ENCODE peak calls at places on chromosomes 6 and 20, in ten cellular contexts. One of them, this sample, is unnamed.

GRCh38 chr6:144036064-144036873 is 28.2 kb upstream of the PLAGL1 start:
- DNase-seq in endodermal cell: peak; percentile 68
- DNase-seq in HAP-1: peak; percentile 59
- DNase-seq in Peyer's patch: peak; percentile 51
- DNase-seq in CD4-positive, alpha-beta memory T cell: no peak
- DNase-seq in heart right ventricle: no peak
- DNase-seq in pancreas: no peak
- DNase-seq in prostate gland: no peak
- DNase-seq in cardiac muscle cell: peak; percentile 31
- DNase-seq in psoas muscle: no peak
- DNase-seq in this sample: no peak

GRCh38 chr6:20400476-20401402 is 940 bp upstream of the E2F3 start:
- DNase-seq in endodermal cell: no peak
- DNase-seq in HAP-1: peak; percentile 84
- DNase-seq in Peyer's patch: peak; percentile 66
- DNase-seq in CD4-positive, alpha-beta memory T cell: peak; percentile 57
- DNase-seq in heart right ventricle: peak; percentile 14
- DNase-seq in pancreas: peak; percentile 32
- DNase-seq in prostate gland: no peak
- DNase-seq in cardiac muscle cell: peak; percentile 37
- DNase-seq in psoas muscle: peak; percentile 81
- DNase-seq in this sample: peak; percentile 18

GRCh38 chr6:44257007-44257752 is at the start of gene SLC35B2:
- DNase-seq in endodermal cell: peak; percentile 90
- DNase-seq in HAP-1: peak; percentile 86
- DNase-seq in Peyer's patch: peak; percentile 81
- DNase-seq in CD4-positive, alpha-beta memory T cell: peak; percentile 57
- DNase-seq in heart right ventricle: peak; percentile 68
- DNase-seq in pancreas: peak; percentile 76
- DNase-seq in prostate gland: peak; percentile 43
- DNase-seq in cardiac muscle cell: peak; percentile 83
- DNase-seq in psoas muscle: peak; percentile 86
- DNase-seq in this sample: peak; percentile 42

GRCh38 chr20:37535443-37536132 is 7.9 kb upstream of the BLCAP start:
- DNase-seq in endodermal cell: peak; percentile 24
- DNase-seq in HAP-1: no peak
- DNase-seq in Peyer's patch: peak; percentile 49
- DNase-seq in CD4-positive, alpha-beta memory T cell: no peak
- DNase-seq in heart right ventricle: no peak
- DNase-seq in pancreas: no peak
- DNase-seq in prostate gland: no peak
- DNase-seq in cardiac muscle cell: no peak
- DNase-seq in psoas muscle: no peak
- DNase-seq in this sample: no peak

GRCh38 chr6:13013681-13014550 is 297.3 kb downstream of the PHACTR1 start:
- DNase-seq in endodermal cell: peak; percentile 74
- DNase-seq in HAP-1: no peak
- DNase-seq in Peyer's patch: no peak
- DNase-seq in CD4-positive, alpha-beta memory T cell: no peak
- DNase-seq in heart right ventricle: peak; percentile 12
- DNase-seq in pancreas: peak; percentile 40
- DNase-seq in prostate gland: no peak
- DNase-seq in cardiac muscle cell: peak; percentile 37
- DNase-seq in psoas muscle: no peak
- DNase-seq in this sample: no peak

GRCh38 chr6:144613859-144614258 is 328.7 kb downstream of the UTRN start:
- DNase-seq in endodermal cell: no peak
- DNase-seq in HAP-1: no peak
- DNase-seq in Peyer's patch: no peak
- DNase-seq in CD4-positive, alpha-beta memory T cell: no peak
- DNase-seq in heart right ventricle: no peak
- DNase-seq in pancreas: no peak
- DNase-seq in prostate gland: no peak
- DNase-seq in cardiac muscle cell: no peak
- DNase-seq in psoas muscle: no peak
- DNase-seq in this sample: no peak

GRCh38 chr6:35299674-35300073 is 2.1 kb downstream of the DEF6 start:
- DNase-seq in endodermal cell: no peak
- DNase-seq in HAP-1: no peak
- DNase-seq in Peyer's patch: peak; percentile 88
- DNase-seq in CD4-positive, alpha-beta memory T cell: no peak
- DNase-seq in heart right ventricle: peak; percentile 48
- DNase-seq in pancreas: no peak
- DNase-seq in prostate gland: no peak
- DNase-seq in cardiac muscle cell: no peak
- DNase-seq in psoas muscle: no peak
- DNase-seq in this sample: no peak

GRCh38 chr6:17988422-17988944 is 1.0 kb upstream of the KIF13A start:
- DNase-seq in endodermal cell: no peak
- DNase-seq in HAP-1: no peak
- DNase-seq in Peyer's patch: no peak
- DNase-seq in CD4-positive, alpha-beta memory T cell: no peak
- DNase-seq in heart right ventricle: no peak
- DNase-seq in pancreas: no peak
- DNase-seq in prostate gland: peak; percentile 14
- DNase-seq in cardiac muscle cell: no peak
- DNase-seq in psoas muscle: no peak
- DNase-seq in this sample: no peak

GRCh38 chr6:167660944-167661343 is 165.8 kb upstream of the AFDN start:
- DNase-seq in endodermal cell: peak; percentile 67
- DNase-seq in HAP-1: no peak
- DNase-seq in Peyer's patch: no peak
- DNase-seq in CD4-positive, alpha-beta memory T cell: no peak
- DNase-seq in heart right ventricle: no peak
- DNase-seq in pancreas: no peak
- DNase-seq in prostate gland: no peak
- DNase-seq in cardiac muscle cell: no peak
- DNase-seq in psoas muscle: no peak
- DNase-seq in this sample: no peak

GRCh38 chr6:137148291-137149076 is 25.0 kb downstream of the IL22RA2 start:
- DNase-seq in endodermal cell: no peak
- DNase-seq in HAP-1: no peak
- DNase-seq in Peyer's patch: no peak
- DNase-seq in CD4-positive, alpha-beta memory T cell: no peak
- DNase-seq in heart right ventricle: no peak
- DNase-seq in pancreas: no peak
- DNase-seq in prostate gland: no peak
- DNase-seq in cardiac muscle cell: peak; percentile 57
- DNase-seq in psoas muscle: no peak
- DNase-seq in this sample: peak; percentile 55

GRCh38 chr20:35117629-35118028 is 25.0 kb upstream of the TRPC4AP start:
- DNase-seq in endodermal cell: no peak
- DNase-seq in HAP-1: no peak
- DNase-seq in Peyer's patch: no peak
- DNase-seq in CD4-positive, alpha-beta memory T cell: no peak
- DNase-seq in heart right ventricle: no peak
- DNase-seq in pancreas: no peak
- DNase-seq in prostate gland: no peak
- DNase-seq in cardiac muscle cell: no peak
- DNase-seq in psoas muscle: no peak
- DNase-seq in this sample: no peak

GRCh38 chr6:21722488-21722887 is 128.9 kb downstream of the SOX4 start:
- DNase-seq in endodermal cell: peak; percentile 82
- DNase-seq in HAP-1: no peak
- DNase-seq in Peyer's patch: no peak
- DNase-seq in CD4-positive, alpha-beta memory T cell: no peak
- DNase-seq in heart right ventricle: no peak
- DNase-seq in pancreas: no peak
- DNase-seq in prostate gland: no peak
- DNase-seq in cardiac muscle cell: no peak
- DNase-seq in psoas muscle: no peak
- DNase-seq in this sample: no peak

GRCh38 chr6:159217595-159218275 is 48.5 kb downstream of the FNDC1 start:
- DNase-seq in endodermal cell: peak; percentile 90
- DNase-seq in HAP-1: peak; percentile 59
- DNase-seq in Peyer's patch: no peak
- DNase-seq in CD4-positive, alpha-beta memory T cell: no peak
- DNase-seq in heart right ventricle: no peak
- DNase-seq in pancreas: peak; percentile 51
- DNase-seq in prostate gland: no peak
- DNase-seq in cardiac muscle cell: peak; percentile 58
- DNase-seq in psoas muscle: no peak
- DNase-seq in this sample: no peak

GRCh38 chr20:44271915-44272663 is 25.0 kb downstream of the GDAP1L1 start:
- DNase-seq in endodermal cell: peak; percentile 90
- DNase-seq in HAP-1: no peak
- DNase-seq in Peyer's patch: no peak
- DNase-seq in CD4-positive, alpha-beta memory T cell: no peak
- DNase-seq in heart right ventricle: no peak
- DNase-seq in pancreas: no peak
- DNase-seq in prostate gland: no peak
- DNase-seq in cardiac muscle cell: no peak
- DNase-seq in psoas muscle: no peak
- DNase-seq in this sample: no peak

GRCh38 chr6:30507849-30508843 is 18.8 kb downstream of the HLA-E start:
- DNase-seq in endodermal cell: peak; percentile 9
- DNase-seq in HAP-1: no peak
- DNase-seq in Peyer's patch: no peak
- DNase-seq in CD4-positive, alpha-beta memory T cell: no peak
- DNase-seq in heart right ventricle: no peak
- DNase-seq in pancreas: no peak
- DNase-seq in prostate gland: no peak
- DNase-seq in cardiac muscle cell: no peak
- DNase-seq in psoas muscle: no peak
- DNase-seq in this sample: no peak

GRCh38 chr6:143123081-143123480 is 62.4 kb downstream of the AIG1 start:
- DNase-seq in endodermal cell: no peak
- DNase-seq in HAP-1: no peak
- DNase-seq in Peyer's patch: no peak
- DNase-seq in CD4-positive, alpha-beta memory T cell: no peak
- DNase-seq in heart right ventricle: no peak
- DNase-seq in pancreas: no peak
- DNase-seq in prostate gland: no peak
- DNase-seq in cardiac muscle cell: no peak
- DNase-seq in psoas muscle: no peak
- DNase-seq in this sample: no peak

GRCh38 chr6:134029495-134030455 is 22.6 kb downstream of the SLC2A12 start:
- DNase-seq in endodermal cell: no peak
- DNase-seq in HAP-1: no peak
- DNase-seq in Peyer's patch: no peak
- DNase-seq in CD4-positive, alpha-beta memory T cell: no peak
- DNase-seq in heart right ventricle: no peak
- DNase-seq in pancreas: no peak
- DNase-seq in prostate gland: peak; percentile 28
- DNase-seq in cardiac muscle cell: peak; percentile 50
- DNase-seq in psoas muscle: no peak
- DNase-seq in this sample: no peak

GRCh38 chr6:104522533-104522932 is 337.2 kb downstream of the HACE1 start:
- DNase-seq in endodermal cell: no peak
- DNase-seq in HAP-1: no peak
- DNase-seq in Peyer's patch: no peak
- DNase-seq in CD4-positive, alpha-beta memory T cell: no peak
- DNase-seq in heart right ventricle: no peak
- DNase-seq in pancreas: no peak
- DNase-seq in prostate gland: no peak
- DNase-seq in cardiac muscle cell: no peak
- DNase-seq in psoas muscle: no peak
- DNase-seq in this sample: no peak

DNA sequence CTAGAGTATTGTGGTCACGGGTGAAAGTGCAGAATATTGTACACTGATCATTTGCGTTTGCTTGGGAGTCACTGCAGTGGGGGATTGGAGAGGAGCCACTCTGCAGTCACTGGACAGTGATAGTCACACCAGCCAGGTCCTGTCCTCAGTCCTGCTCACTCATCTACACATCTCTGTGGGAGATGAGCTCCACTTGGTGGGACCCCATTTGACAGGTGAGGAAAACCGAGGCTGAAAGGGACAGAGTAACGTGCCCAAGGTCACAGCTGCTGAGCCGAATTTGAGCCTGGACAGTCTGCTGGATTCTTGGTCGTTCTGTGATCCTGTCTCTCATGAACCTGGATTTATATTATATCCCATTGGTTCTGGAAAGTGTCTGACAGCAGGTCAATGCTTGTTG is 17.7 kb upstream of the PHACTR3 start:
- DNase-seq in endodermal cell: no peak
- DNase-seq in HAP-1: no peak
- DNase-seq in Peyer's patch: no peak
- DNase-seq in CD4-positive, alpha-beta memory T cell: no peak
- DNase-seq in heart right ventricle: no peak
- DNase-seq in pancreas: no peak
- DNase-seq in prostate gland: no peak
- DNase-seq in cardiac muscle cell: no peak
- DNase-seq in psoas muscle: no peak
- DNase-seq in this sample: no peak
- H3K27me3 ChIP-seq in endodermal cell: no peaks in the 10 kb centered on the region
- H3K27me3 ChIP-seq in HAP-1: no peaks in the 10 kb centered on the region
- H3K27me3 ChIP-seq in Peyer's patch: no peaks in the 10 kb centered on the region
- H3K27me3 ChIP-seq in CD4-positive, alpha-beta memory T cell: no peaks in the 10 kb centered on the region
- H3K27me3 ChIP-seq in heart right ventricle: no peaks in the 10 kb centered on the region
- H3K27me3 ChIP-seq in pancreas: no peaks in the 10 kb centered on the region
- H3K27me3 ChIP-seq in prostate gland: peaks cover 2% of the 10 kb centered on the region
- H3K27me3 ChIP-seq in cardiac muscle cell: no peaks in the 10 kb centered on the region
- H3K27me3 ChIP-seq in psoas muscle: peaks cover 5% of the 10 kb centered on the region
- H3K27me3 ChIP-seq in this sample: no peaks in the 10 kb centered on the region

GRCh38 chr6:118917550-118918321 is 17.2 kb downstream of the MCM9 start:
- DNase-seq in endodermal cell: no peak
- DNase-seq in HAP-1: no peak
- DNase-seq in Peyer's patch: no peak
- DNase-seq in CD4-positive, alpha-beta memory T cell: no peak
- DNase-seq in heart right ventricle: no peak
- DNase-seq in pancreas: no peak
- DNase-seq in prostate gland: no peak
- DNase-seq in cardiac muscle cell: no peak
- DNase-seq in psoas muscle: no peak
- DNase-seq in this sample: no peak
- H3K36me3 ChIP-seq in endodermal cell: peaks cover 89% of the 10 kb centered on the region
- H3K36me3 ChIP-seq in HAP-1: peaks cover 36% of the 10 kb centered on the region
- H3K36me3 ChIP-seq in Peyer's patch: no peaks in the 10 kb centered on the region
- H3K36me3 ChIP-seq in CD4-positive, alpha-beta memory T cell: peaks cover 22% of the 10 kb centered on the region
- H3K36me3 ChIP-seq in heart right ventricle: no peaks in the 10 kb centered on the region
- H3K36me3 ChIP-seq in pancreas: no peaks in the 10 kb centered on the region
- H3K36me3 ChIP-seq in prostate gland: no peaks in the 10 kb centered on the region
- H3K36me3 ChIP-seq in cardiac muscle cell: peaks cover 22% of the 10 kb centered on the region
- H3K36me3 ChIP-seq in psoas muscle: peaks cover 21% of the 10 kb centered on the region
- H3K36me3 ChIP-seq in this sample: peaks cover 5% of the 10 kb centered on the region

GRCh38 chr20:47950103-47950502 is 164.8 kb upstream of the SULF2 start:
- DNase-seq in endodermal cell: no peak
- DNase-seq in HAP-1: peak; percentile 76
- DNase-seq in Peyer's patch: no peak
- DNase-seq in CD4-positive, alpha-beta memory T cell: no peak
- DNase-seq in heart right ventricle: peak; percentile 44
- DNase-seq in pancreas: no peak
- DNase-seq in prostate gland: no peak
- DNase-seq in cardiac muscle cell: peak; percentile 78
- DNase-seq in psoas muscle: no peak
- DNase-seq in this sample: no peak
- H3K27me3 ChIP-seq in endodermal cell: no peaks in the 10 kb centered on the region
- H3K27me3 ChIP-seq in HAP-1: no peaks in the 10 kb centered on the region
- H3K27me3 ChIP-seq in Peyer's patch: no peaks in the 10 kb centered on the region
- H3K27me3 ChIP-seq in CD4-positive, alpha-beta memory T cell: no peaks in the 10 kb centered on the region
- H3K27me3 ChIP-seq in heart right ventricle: no peaks in the 10 kb centered on the region
- H3K27me3 ChIP-seq in pancreas: no peaks in the 10 kb centered on the region
- H3K27me3 ChIP-seq in prostate gland: no peaks in the 10 kb centered on the region
- H3K27me3 ChIP-seq in cardiac muscle cell: no peaks in the 10 kb centered on the region
- H3K27me3 ChIP-seq in psoas muscle: no peaks in the 10 kb centered on the region
- H3K27me3 ChIP-seq in this sample: no peaks in the 10 kb centered on the region

DNA sequence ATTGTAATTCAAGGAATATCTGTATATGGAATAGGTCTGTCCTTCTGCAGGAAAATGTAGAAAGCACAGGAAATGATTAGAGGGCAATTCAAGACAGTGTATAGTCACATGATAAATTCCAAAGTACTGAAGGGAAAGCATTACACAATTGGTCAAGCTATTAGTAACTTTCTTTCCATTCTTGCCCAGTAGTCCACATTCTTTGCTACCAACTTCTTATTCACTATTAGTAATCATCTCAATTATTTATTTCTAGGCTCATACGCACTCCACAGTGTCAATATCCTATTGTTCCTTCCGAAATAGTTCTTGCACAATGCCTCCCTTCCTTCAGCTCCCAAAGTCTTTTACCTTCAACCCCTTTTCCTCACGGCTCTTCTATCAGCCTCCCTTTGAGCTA is 158.2 kb downstream of the KIF16B start:
- DNase-seq in endodermal cell: no peak
- DNase-seq in HAP-1: no peak
- DNase-seq in Peyer's patch: no peak
- DNase-seq in CD4-positive, alpha-beta memory T cell: no peak
- DNase-seq in heart right ventricle: no peak
- DNase-seq in pancreas: no peak
- DNase-seq in prostate gland: no peak
- DNase-seq in cardiac muscle cell: peak; percentile 38
- DNase-seq in psoas muscle: no peak
- DNase-seq in this sample: no peak
- H3K36me3 ChIP-seq in endodermal cell: peaks cover 10% of the 10 kb centered on the region
- H3K36me3 ChIP-seq in HAP-1: no peaks in the 10 kb centered on the region
- H3K36me3 ChIP-seq in Peyer's patch: no peaks in the 10 kb centered on the region
- H3K36me3 ChIP-seq in CD4-positive, alpha-beta memory T cell: no peaks in the 10 kb centered on the region
- H3K36me3 ChIP-seq in heart right ventricle: no peaks in the 10 kb centered on the region
- H3K36me3 ChIP-seq in pancreas: no peaks in the 10 kb centered on the region
- H3K36me3 ChIP-seq in prostate gland: no peaks in the 10 kb centered on the region
- H3K36me3 ChIP-seq in cardiac muscle cell: no peaks in the 10 kb centered on the region
- H3K36me3 ChIP-seq in psoas muscle: no peaks in the 10 kb centered on the region
- H3K36me3 ChIP-seq in this sample: no peaks in the 10 kb centered on the region

This sample was measured in tibial nerve.